ENCODE peak calls at places on chromosome 1, in six cellular contexts. One of them, this sample, is unnamed.
A peak's percentile ranks its signal among the peaks of the same experiment; 100 is the strongest.

GRCh38 chr1:27528701-27529637 is 39.0 kb upstream of the WASF2 start:
- DNase-seq in neural progenitor cell: peak; percentile 58
- DNase-seq in MM.1S: no peak
- DNase-seq in hepatocyte: peak; percentile 73
- DNase-seq in PC-3: no peak
- DNase-seq in GM23338: peak; percentile 52
- DNase-seq in this sample: no peak

GRCh38 chr1:13809461-13810159 is 109.6 kb downstream of the PRDM2 start:
- DNase-seq in neural progenitor cell: no peak
- DNase-seq in MM.1S: no peak
- DNase-seq in hepatocyte: no peak
- DNase-seq in PC-3: no peak
- DNase-seq in GM23338: no peak
- DNase-seq in this sample: no peak

GRCh38 chr1:178630418-178630817 is 94.6 kb upstream of the RALGPS2 start:
- DNase-seq in neural progenitor cell: no peak
- DNase-seq in MM.1S: no peak
- DNase-seq in hepatocyte: no peak
- DNase-seq in PC-3: no peak
- DNase-seq in GM23338: no peak
- DNase-seq in this sample: no peak

GRCh38 chr1:159935719-159936283 is 9.6 kb downstream of the IGSF9 start:
- DNase-seq in neural progenitor cell: no peak
- DNase-seq in MM.1S: no peak
- DNase-seq in hepatocyte: no peak
- DNase-seq in PC-3: no peak
- DNase-seq in GM23338: no peak
- DNase-seq in this sample: no peak

GRCh38 chr1:176539018-176539417 is 76.0 kb downstream of the PAPPA2 start:
- DNase-seq in neural progenitor cell: peak; percentile 12
- DNase-seq in MM.1S: no peak
- DNase-seq in hepatocyte: no peak
- DNase-seq in PC-3: no peak
- DNase-seq in GM23338: no peak
- DNase-seq in this sample: no peak

GRCh38 chr1:56394298-56394697 is 185.1 kb downstream of the PLPP3 start:
- DNase-seq in neural progenitor cell: no peak
- DNase-seq in MM.1S: no peak
- DNase-seq in hepatocyte: no peak
- DNase-seq in PC-3: no peak
- DNase-seq in GM23338: no peak
- DNase-seq in this sample: no peak

GRCh38 chr1:244112646-244113045 is 61.6 kb downstream of the ZBTB18 start:
- DNase-seq in neural progenitor cell: no peak
- DNase-seq in MM.1S: no peak
- DNase-seq in hepatocyte: no peak
- DNase-seq in PC-3: peak; percentile 66
- DNase-seq in GM23338: no peak
- DNase-seq in this sample: no peak

GRCh38 chr1:27571439-27572018 is 32.4 kb downstream of the AHDC1 start:
- DNase-seq in neural progenitor cell: peak; percentile 67
- DNase-seq in MM.1S: no peak
- DNase-seq in hepatocyte: no peak
- DNase-seq in PC-3: no peak
- DNase-seq in GM23338: peak; percentile 68
- DNase-seq in this sample: no peak

GRCh38 chr1:214660190-214660589 is 57.2 kb downstream of the CENPF start:
- DNase-seq in neural progenitor cell: no peak
- DNase-seq in MM.1S: no peak
- DNase-seq in hepatocyte: no peak
- DNase-seq in PC-3: no peak
- DNase-seq in GM23338: no peak
- DNase-seq in this sample: no peak

GRCh38 chr1:201119206-201119814 is 7.1 kb upstream of the CACNA1S start:
- DNase-seq in neural progenitor cell: peak; percentile 79
- DNase-seq in MM.1S: peak; percentile 68
- DNase-seq in hepatocyte: peak; percentile 50
- DNase-seq in PC-3: peak; percentile 90
- DNase-seq in GM23338: peak; percentile 87
- DNase-seq in this sample: peak; percentile 39

GRCh38 chr1:234114648-234115307 is 210.3 kb downstream of the SLC35F3 start:
- DNase-seq in neural progenitor cell: peak; percentile 75
- DNase-seq in MM.1S: peak; percentile 59
- DNase-seq in hepatocyte: peak; percentile 70
- DNase-seq in PC-3: peak; percentile 85
- DNase-seq in GM23338: peak; percentile 80
- DNase-seq in this sample: peak; percentile 21

GRCh38 chr1:52792002-52792401 is 50.6 kb upstream of the ZYG11A start:
- DNase-seq in neural progenitor cell: no peak
- DNase-seq in MM.1S: no peak
- DNase-seq in hepatocyte: no peak
- DNase-seq in PC-3: peak; percentile 4
- DNase-seq in GM23338: no peak
- DNase-seq in this sample: no peak

GRCh38 chr1:218499021-218499691 is 154.0 kb downstream of the TGFB2 start:
- DNase-seq in neural progenitor cell: no peak
- DNase-seq in MM.1S: no peak
- DNase-seq in hepatocyte: peak; percentile 17
- DNase-seq in PC-3: peak; percentile 83
- DNase-seq in GM23338: no peak
- DNase-seq in this sample: no peak

GRCh38 chr1:153697873-153698647 is 19.6 kb downstream of the NPR1 start:
- DNase-seq in neural progenitor cell: no peak
- DNase-seq in MM.1S: no peak
- DNase-seq in hepatocyte: no peak
- DNase-seq in PC-3: no peak
- DNase-seq in GM23338: peak; percentile 66
- DNase-seq in this sample: no peak

GRCh38 chr1:152141971-152142584 is 16.9 kb downstream of the RPTN start:
- DNase-seq in neural progenitor cell: peak; percentile 31
- DNase-seq in MM.1S: peak; percentile 62
- DNase-seq in hepatocyte: peak; percentile 63
- DNase-seq in PC-3: peak; percentile 90
- DNase-seq in GM23338: peak; percentile 90
- DNase-seq in this sample: peak; percentile 63

GRCh38 chr1:160808289-160808688 is 12.3 kb downstream of the LY9 start:
- DNase-seq in neural progenitor cell: no peak
- DNase-seq in MM.1S: no peak
- DNase-seq in hepatocyte: no peak
- DNase-seq in PC-3: no peak
- DNase-seq in GM23338: no peak
- DNase-seq in this sample: no peak

GRCh38 chr1:205293350-205294074 is 28.0 kb downstream of the NUAK2 start:
- DNase-seq in neural progenitor cell: no peak
- DNase-seq in MM.1S: no peak
- DNase-seq in hepatocyte: no peak
- DNase-seq in PC-3: no peak
- DNase-seq in GM23338: no peak
- DNase-seq in this sample: no peak

GRCh38 chr1:66943361-66943969 is 18.7 kb downstream of the MIER1 start:
- DNase-seq in neural progenitor cell: no peak
- DNase-seq in MM.1S: no peak
- DNase-seq in hepatocyte: no peak
- DNase-seq in PC-3: no peak
- DNase-seq in GM23338: no peak
- DNase-seq in this sample: no peak

GRCh38 chr1:87867631-87868030 is 539.0 kb downstream of the LMO4 start:
- DNase-seq in neural progenitor cell: no peak
- DNase-seq in MM.1S: no peak
- DNase-seq in hepatocyte: no peak
- DNase-seq in PC-3: peak; percentile 78
- DNase-seq in GM23338: no peak
- DNase-seq in this sample: no peak

GRCh38 chr1:216045400-216045799 is 377.8 kb downstream of the USH2A start:
- DNase-seq in neural progenitor cell: no peak
- DNase-seq in MM.1S: no peak
- DNase-seq in hepatocyte: no peak
- DNase-seq in PC-3: peak; percentile 45
- DNase-seq in GM23338: no peak
- DNase-seq in this sample: no peak

GRCh38 chr1:17485280-17485679 is 45.8 kb upstream of the RCC2 start:
- DNase-seq in neural progenitor cell: peak; percentile 27
- DNase-seq in MM.1S: peak; percentile 37
- DNase-seq in hepatocyte: no peak
- DNase-seq in PC-3: peak; percentile 50
- DNase-seq in GM23338: peak; percentile 77
- DNase-seq in this sample: no peak

GRCh38 chr1:182217071-182217470 is 155.6 kb upstream of the ZNF648 start:
- DNase-seq in neural progenitor cell: no peak
- DNase-seq in MM.1S: no peak
- DNase-seq in hepatocyte: no peak
- DNase-seq in PC-3: peak; percentile 86
- DNase-seq in GM23338: no peak
- DNase-seq in this sample: peak; percentile 23

GRCh38 chr1:211377539-211378461 is 51.2 kb downstream of the TRAF5 start:
- DNase-seq in neural progenitor cell: no peak
- DNase-seq in MM.1S: no peak
- DNase-seq in hepatocyte: no peak
- DNase-seq in PC-3: no peak
- DNase-seq in GM23338: peak; percentile 77
- DNase-seq in this sample: no peak

GRCh38 chr1:156336242-156336641 is 1.9 kb downstream of the CCT3 start:
- DNase-seq in neural progenitor cell: peak; percentile 16
- DNase-seq in MM.1S: peak; percentile 28
- DNase-seq in hepatocyte: no peak
- DNase-seq in PC-3: peak; percentile 31
- DNase-seq in GM23338: peak; percentile 65
- DNase-seq in this sample: peak; percentile 19

GRCh38 chr1:1084028-1084371 is 9.9 kb upstream of the RNF223 start:
- DNase-seq in neural progenitor cell: no peak
- DNase-seq in MM.1S: no peak
- DNase-seq in hepatocyte: no peak
- DNase-seq in PC-3: no peak
- DNase-seq in GM23338: no peak
- DNase-seq in this sample: no peak

GRCh38 chr1:66464802-66465201 is 69.2 kb upstream of the SGIP1 start:
- DNase-seq in neural progenitor cell: no peak
- DNase-seq in MM.1S: no peak
- DNase-seq in hepatocyte: peak; percentile 17
- DNase-seq in PC-3: peak; percentile 80
- DNase-seq in GM23338: no peak
- DNase-seq in this sample: no peak

GRCh38 chr1:66351913-66352312 is 182.0 kb upstream of the SGIP1 start:
- DNase-seq in neural progenitor cell: no peak
- DNase-seq in MM.1S: no peak
- DNase-seq in hepatocyte: no peak
- DNase-seq in PC-3: no peak
- DNase-seq in GM23338: peak; percentile 39
- DNase-seq in this sample: no peak

GRCh38 chr1:184489908-184490307 is 103.1 kb downstream of the C1orf21 start:
- DNase-seq in neural progenitor cell: no peak
- DNase-seq in MM.1S: no peak
- DNase-seq in hepatocyte: no peak
- DNase-seq in PC-3: no peak
- DNase-seq in GM23338: no peak
- DNase-seq in this sample: no peak

GRCh38 chr1:64212023-64212422 is 8.6 kb downstream of the UBE2U start:
- DNase-seq in neural progenitor cell: no peak
- DNase-seq in MM.1S: no peak
- DNase-seq in hepatocyte: no peak
- DNase-seq in PC-3: peak; percentile 11
- DNase-seq in GM23338: no peak
- DNase-seq in this sample: no peak

DNA sequence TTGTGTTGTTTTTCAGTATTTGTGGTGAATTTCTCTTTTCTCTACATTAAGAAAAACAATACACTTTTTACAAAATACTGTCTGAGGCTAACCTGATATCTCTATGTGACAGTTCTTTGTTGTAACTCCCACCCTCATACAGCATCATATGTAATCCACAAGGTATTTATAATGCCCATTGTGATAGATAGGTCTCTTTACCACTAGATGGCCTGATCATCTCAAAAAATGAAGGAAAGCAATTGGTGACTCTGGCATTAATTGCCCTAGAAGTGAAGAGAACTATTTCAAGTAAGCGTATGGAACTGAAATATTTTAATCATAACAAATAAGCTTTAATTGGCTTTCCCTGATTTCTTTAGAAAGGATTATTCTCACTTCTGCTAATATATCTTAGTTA is 36.2 kb upstream of the HFM1 start:
- DNase-seq in neural progenitor cell: no peak
- DNase-seq in MM.1S: no peak
- DNase-seq in hepatocyte: no peak
- DNase-seq in PC-3: peak; percentile 56
- DNase-seq in GM23338: no peak
- DNase-seq in this sample: peak; percentile 6
- TF ChIP-seq CTCF in neural progenitor cell: no peak
- TF ChIP-seq CTCF in MM.1S: no peak
- TF ChIP-seq CTCF in hepatocyte: peak; percentile 25
- TF ChIP-seq CTCF in PC-3: peak; percentile 60
- TF ChIP-seq CTCF in GM23338: no peak
- TF ChIP-seq CTCF in this sample: peak; percentile 50

GRCh38 chr1:24294757-24295371 is 24.3 kb upstream of the GRHL3 start:
- DNase-seq in neural progenitor cell: peak; percentile 39
- DNase-seq in MM.1S: no peak
- DNase-seq in hepatocyte: peak; percentile 41
- DNase-seq in PC-3: peak; percentile 84
- DNase-seq in GM23338: peak; percentile 57
- DNase-seq in this sample: no peak
- TF ChIP-seq EZH2phosphoT487 in neural progenitor cell: no peak
- TF ChIP-seq EZH2phosphoT487 in MM.1S: no peak
- TF ChIP-seq EZH2phosphoT487 in hepatocyte: no peak
- TF ChIP-seq EZH2phosphoT487 in PC-3: no peak
- TF ChIP-seq EZH2phosphoT487 in GM23338: no peak
- TF ChIP-seq EZH2phosphoT487 in this sample: no peak

DNA sequence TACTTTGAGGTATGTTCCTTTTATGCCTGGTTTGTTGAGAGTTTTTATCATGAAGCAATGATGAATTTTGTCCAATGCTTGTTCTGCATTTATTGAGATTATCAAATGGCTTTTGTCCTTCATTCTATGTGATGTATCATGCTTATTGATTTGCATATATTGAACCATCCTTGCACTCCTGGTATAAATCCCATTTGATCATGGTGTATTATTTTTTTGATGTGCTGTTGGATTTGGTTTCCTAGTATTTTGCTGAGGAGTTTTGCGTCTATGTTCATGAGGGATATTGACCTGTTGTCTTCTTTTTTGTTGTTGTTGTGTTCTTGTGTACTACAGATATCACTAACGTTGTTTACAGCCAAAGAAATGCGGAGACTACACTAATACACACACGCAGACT is 4.1 kb downstream of the DNAH14 start:
- DNase-seq in neural progenitor cell: no peak
- DNase-seq in MM.1S: no peak
- DNase-seq in hepatocyte: no peak
- DNase-seq in PC-3: no peak
- DNase-seq in GM23338: no peak
- DNase-seq in this sample: no peak
- TF ChIP-seq EZH2 in neural progenitor cell: no peak
- TF ChIP-seq EZH2 in MM.1S: no peak
- TF ChIP-seq EZH2 in hepatocyte: no peak
- TF ChIP-seq EZH2 in PC-3: no peak
- TF ChIP-seq EZH2 in GM23338: no peak
- TF ChIP-seq EZH2 in this sample: no peak

DNA sequence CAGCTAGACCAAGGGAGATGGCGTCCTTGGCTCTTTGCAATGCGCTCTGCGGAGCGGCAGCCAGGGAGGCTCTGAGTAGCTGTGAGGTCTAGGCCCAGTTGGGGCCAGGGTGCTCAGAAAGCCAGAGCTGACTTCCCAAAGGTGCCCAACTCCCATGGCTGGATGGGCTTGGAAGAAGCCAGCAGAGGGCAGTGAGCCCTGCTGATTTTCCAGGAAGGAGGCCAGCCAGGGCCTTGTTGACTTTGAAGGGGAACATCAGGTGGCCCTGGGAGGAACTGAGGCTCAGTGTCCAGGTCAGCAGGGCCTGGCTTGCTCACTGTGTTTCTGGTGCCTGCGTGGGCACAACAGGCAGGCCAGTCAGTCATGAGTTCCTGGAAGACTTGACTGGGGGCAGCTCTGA is 27.1 kb downstream of the CDCP2 start:
- DNase-seq in neural progenitor cell: peak; percentile 49
- DNase-seq in MM.1S: no peak
- DNase-seq in hepatocyte: peak; percentile 60
- DNase-seq in PC-3: peak; percentile 21
- DNase-seq in GM23338: no peak
- DNase-seq in this sample: no peak
- TF ChIP-seq CTCF in neural progenitor cell: peak; percentile 35
- TF ChIP-seq CTCF in MM.1S: no peak
- TF ChIP-seq CTCF in hepatocyte: peak; percentile 44
- TF ChIP-seq CTCF in PC-3: peak; percentile 40
- TF ChIP-seq CTCF in GM23338: peak; percentile 37
- TF ChIP-seq CTCF in this sample: peak; percentile 46

This sample was measured in HCT116.